ENCODE peak calls at places on chromosome 16, in nine cellular contexts. W is stimulated activated CD4-positive, alpha-beta T cell treated with anti-CD3 and anti-CD28 coated beads, Interleukin-15, amount 100 ng/mL, for 24 hours; G is NAMALWA; N is ELR; J is COLO829; T is naive thymus-derived CD8-positive, alpha-beta T cell; L is NCI-H1105 treated with DMSO at 0.1 percent for 48 hours; I is CD8-positive, alpha-beta T cell; A is AG09309. S is an unnamed sample.

GRCh38 chr16:31038993-31039392 is 5.6 kb downstream of the STX4 start:
- DNase-seq in W (no peak), G (no peak), N (no peak), J (no peak), T (no peak), L (no peak), I (no peak), A (no peak), S (no peak)

GRCh38 chr16:69106491-69107291 is 1.2 kb downstream of the HAS3 start:
- DNase-seq in W (peak), G (no peak), N (peak), J (no peak), T (no peak), L (no peak), I (no peak), A (no peak), S (no peak)

GRCh38 chr16:69589434-69590269 is 23.9 kb downstream of the NFAT5 start:
- DNase-seq in W (no peak), G (no peak), N (peak), J (no peak), T (no peak), L (no peak), I (no peak), A (no peak), S (no peak)

GRCh38 chr16:67504190-67505021 is 21.1 kb upstream of the AGRP start:
- DNase-seq in W (peak), G (no peak), N (peak), J (no peak), T (no peak), L (no peak), I (peak), A (no peak), S (no peak)

GRCh38 chr16:11251525-11252481 is 4.2 kb downstream of the SOCS1 start:
- DNase-seq in W (peak), G (no peak), N (peak), J (no peak), T (peak), L (no peak), I (peak), A (peak), S (peak)

GRCh38 chr16:84332975-84333684 is 35.2 kb upstream of the ATP2C2 start:
- DNase-seq in W (no peak), G (no peak), N (no peak), J (no peak), T (no peak), L (no peak), I (no peak), A (no peak), S (no peak)

GRCh38 chr16:14320406-14320805 is 249.3 kb downstream of the MRTFB start:
- DNase-seq in W (no peak), G (no peak), N (no peak), J (no peak), T (no peak), L (no peak), I (no peak), A (no peak), S (no peak)

GRCh38 chr16:79110242-79110641 is 490.3 kb downstream of the MAF start:
- DNase-seq in W (no peak), G (no peak), N (no peak), J (no peak), T (no peak), L (no peak), I (no peak), A (no peak), S (no peak)

GRCh38 chr16:69917311-69917710 is 33.8 kb upstream of the CLEC18A start:
- DNase-seq in W (no peak), G (no peak), N (peak), J (no peak), T (no peak), L (no peak), I (no peak), A (no peak), S (no peak)

GRCh38 chr16:68283840-68284595 is 19.7 kb downstream of the SLC7A6 start:
- DNase-seq in W (no peak), G (peak), N (no peak), J (no peak), T (peak), L (no peak), I (no peak), A (no peak), S (no peak)

GRCh38 chr16:87851141-87851587 is 18.1 kb downstream of the SLC7A5 start:
- DNase-seq in W (no peak), G (no peak), N (no peak), J (no peak), T (no peak), L (no peak), I (no peak), A (no peak), S (no peak)

GRCh38 chr16:3283525-3284447 is 495 bp downstream of the ZNF263 start:
- DNase-seq in W (no peak), G (no peak), N (peak), J (no peak), T (no peak), L (no peak), I (no peak), A (no peak), S (no peak)

GRCh38 chr16:59260892-59261291 is 526.8 kb upstream of the GOT2 start:
- DNase-seq in W (no peak), G (no peak), N (no peak), J (no peak), T (no peak), L (no peak), I (no peak), A (no peak), S (no peak)

GRCh38 chr16:70572050-70572925 is 48.7 kb downstream of the SF3B3 start:
- DNase-seq in W (no peak), G (no peak), N (no peak), J (no peak), T (no peak), L (no peak), I (no peak), A (no peak), S (no peak)

GRCh38 chr16:22318690-22319358 is 21.6 kb downstream of the POLR3E start:
- DNase-seq in W (peak), G (peak), N (peak), J (peak), T (peak), L (no peak), I (peak), A (no peak), S (peak)

GRCh38 chr16:30621765-30622164 is 11.6 kb upstream of the ZNF689 start:
- DNase-seq in W (no peak), G (no peak), N (peak), J (no peak), T (no peak), L (no peak), I (no peak), A (peak), S (no peak)

GRCh38 chr16:48361012-48361411 is 24.2 kb downstream of the SIAH1 start:
- DNase-seq in W (no peak), G (no peak), N (no peak), J (no peak), T (no peak), L (no peak), I (no peak), A (no peak), S (no peak)

GRCh38 chr16:51540259-51540658 is 389.2 kb upstream of the SALL1 start:
- DNase-seq in W (no peak), G (no peak), N (peak), J (peak), T (no peak), L (no peak), I (no peak), A (no peak), S (no peak)

GRCh38 chr16:76441391-76441790 is 164.2 kb downstream of the CNTNAP4 start:
- DNase-seq in W (no peak), G (no peak), N (no peak), J (no peak), T (no peak), L (no peak), I (no peak), A (no peak), S (no peak)

S was measured in B cell.